ENCODE peak calls at places on chromosomes 12 and 14, in nine cellular contexts. L is pancreas, H is amygdala, M is NCI-H226, E is GM04504, A is endothelial cell of umbilical vein, Y is stomach, D is T-cell, V is GM20000. F is an unnamed sample.

GRCh38 chr12:2550470-2551090 is 244.2 kb upstream of the FKBP4 start:
- DNase-seq in L (no peak), H (no peak), M (no peak), E (no peak), A (no peak), Y (no peak), D (no peak), V (no peak), F (no peak)

GRCh38 chr14:103855734-103856095 is 8.3 kb upstream of the PPP1R13B start:
- DNase-seq in L (no peak), H (no peak), M (no peak), E (no peak), A (no peak), Y (no peak), D (no peak), V (no peak), F (no peak)

GRCh38 chr12:2299207-2299606 is 246.4 kb downstream of the CACNA1C start:
- DNase-seq in L (no peak), H (no peak), M (peak), E (no peak), A (no peak), Y (no peak), D (no peak), V (no peak), F (no peak)

GRCh38 chr12:78759387-78759786 is 105.2 kb upstream of the SYT1 start:
- DNase-seq in L (no peak), H (no peak), M (peak), E (peak), A (peak), Y (no peak), D (no peak), V (no peak), F (peak)

GRCh38 chr12:113232787-113233585 is 11.7 kb downstream of the TPCN1 start:
- DNase-seq in L (no peak), H (peak), M (no peak), E (no peak), A (no peak), Y (peak), D (peak), V (peak), F (no peak)

GRCh38 chr14:98946995-98947394 is 325.0 kb downstream of the BCL11B start:
- DNase-seq in L (no peak), H (no peak), M (no peak), E (no peak), A (no peak), Y (no peak), D (no peak), V (no peak), F (no peak)

GRCh38 chr14:92425101-92425500 is 88.5 kb upstream of the RIN3 start:
- DNase-seq in L (no peak), H (no peak), M (no peak), E (no peak), A (no peak), Y (no peak), D (no peak), V (no peak), F (peak)

GRCh38 chr14:92850492-92850891 is 56.4 kb downstream of the GOLGA5 start:
- DNase-seq in L (peak), H (no peak), M (no peak), E (peak), A (no peak), Y (no peak), D (no peak), V (no peak), F (no peak)

GRCh38 chr12:6382371-6382770 is 1.6 kb upstream of the LTBR start:
- DNase-seq in L (no peak), H (no peak), M (no peak), E (no peak), A (no peak), Y (no peak), D (no peak), V (no peak), F (no peak)

GRCh38 chr14:74902941-74903705 is 19.9 kb downstream of the RPS6KL1 start:
- DNase-seq in L (no peak), H (no peak), M (no peak), E (no peak), A (no peak), Y (no peak), D (no peak), V (no peak), F (no peak)

GRCh38 chr12:103441437-103442186 is 54.2 kb downstream of the C12orf42 start:
- DNase-seq in L (no peak), H (no peak), M (no peak), E (no peak), A (no peak), Y (no peak), D (peak), V (peak), F (no peak)

F was measured in foreskin keratinocyte.